ENCODE peak calls at places on chromosomes 16 and 17, in seven cellular contexts. One of them, this sample, is unnamed.

GRCh38 chr16:66026211-66026610 is 340.3 kb upstream of the CDH5 start:
- DNase-seq in cardiac muscle cell: peak
- DNase-seq in mammary epithelial cell: no peak
- DNase-seq in NCI-H1092 treated with DMSO at 0.1 percent for 48 hours: peak
- DNase-seq in nephron progenitor cell: peak
- DNase-seq in A549: peak
- DNase-seq in breast epithelium: no peak
- DNase-seq in this sample: no peak

GRCh38 chr16:50315346-50315997 is 49.1 kb downstream of the ADCY7 start:
- DNase-seq in cardiac muscle cell: no peak
- DNase-seq in mammary epithelial cell: no peak
- DNase-seq in NCI-H1092 treated with DMSO at 0.1 percent for 48 hours: no peak
- DNase-seq in nephron progenitor cell: no peak
- DNase-seq in A549: no peak
- DNase-seq in breast epithelium: peak
- DNase-seq in this sample: no peak

GRCh38 chr16:50742521-50743150 is 750 bp downstream of the CYLD start:
- DNase-seq in cardiac muscle cell: no peak
- DNase-seq in mammary epithelial cell: peak
- DNase-seq in NCI-H1092 treated with DMSO at 0.1 percent for 48 hours: peak
- DNase-seq in nephron progenitor cell: peak
- DNase-seq in A549: no peak
- DNase-seq in breast epithelium: no peak
- DNase-seq in this sample: peak

GRCh38 chr16:935684-936083 is 35.1 kb downstream of the LMF1 start:
- DNase-seq in cardiac muscle cell: no peak
- DNase-seq in mammary epithelial cell: no peak
- DNase-seq in NCI-H1092 treated with DMSO at 0.1 percent for 48 hours: no peak
- DNase-seq in nephron progenitor cell: no peak
- DNase-seq in A549: no peak
- DNase-seq in breast epithelium: no peak
- DNase-seq in this sample: no peak

GRCh38 chr16:27650073-27650701 is 100.2 kb downstream of the KATNIP start:
- DNase-seq in cardiac muscle cell: no peak
- DNase-seq in mammary epithelial cell: peak
- DNase-seq in NCI-H1092 treated with DMSO at 0.1 percent for 48 hours: no peak
- DNase-seq in nephron progenitor cell: no peak
- DNase-seq in A549: no peak
- DNase-seq in breast epithelium: no peak
- DNase-seq in this sample: no peak

GRCh38 chr17:15290605-15291004 is 25.5 kb upstream of the PMP22 start:
- DNase-seq in cardiac muscle cell: no peak
- DNase-seq in mammary epithelial cell: no peak
- DNase-seq in NCI-H1092 treated with DMSO at 0.1 percent for 48 hours: no peak
- DNase-seq in nephron progenitor cell: no peak
- DNase-seq in A549: no peak
- DNase-seq in breast epithelium: no peak
- DNase-seq in this sample: no peak

GRCh38 chr17:5595831-5596230 is 11.5 kb upstream of the NLRP1 start:
- DNase-seq in cardiac muscle cell: no peak
- DNase-seq in mammary epithelial cell: no peak
- DNase-seq in NCI-H1092 treated with DMSO at 0.1 percent for 48 hours: no peak
- DNase-seq in nephron progenitor cell: no peak
- DNase-seq in A549: no peak
- DNase-seq in breast epithelium: no peak
- DNase-seq in this sample: no peak

GRCh38 chr16:23039118-23039517 is 110.1 kb downstream of the USP31 start:
- DNase-seq in cardiac muscle cell: no peak
- DNase-seq in mammary epithelial cell: no peak
- DNase-seq in NCI-H1092 treated with DMSO at 0.1 percent for 48 hours: no peak
- DNase-seq in nephron progenitor cell: no peak
- DNase-seq in A549: no peak
- DNase-seq in breast epithelium: no peak
- DNase-seq in this sample: no peak

GRCh38 chr16:89721644-89722391 is 481 bp downstream of the ZNF276 start:
- DNase-seq in cardiac muscle cell: peak
- DNase-seq in mammary epithelial cell: peak
- DNase-seq in NCI-H1092 treated with DMSO at 0.1 percent for 48 hours: no peak
- DNase-seq in nephron progenitor cell: peak
- DNase-seq in A549: peak
- DNase-seq in breast epithelium: no peak
- DNase-seq in this sample: no peak

GRCh38 chr16:77584205-77584859 is 138.0 kb upstream of the NUDT7 start:
- DNase-seq in cardiac muscle cell: peak
- DNase-seq in mammary epithelial cell: peak
- DNase-seq in NCI-H1092 treated with DMSO at 0.1 percent for 48 hours: peak
- DNase-seq in nephron progenitor cell: peak
- DNase-seq in A549: peak
- DNase-seq in breast epithelium: peak
- DNase-seq in this sample: peak

GRCh38 chr16:67336646-67337045 is 10.0 kb downstream of the LRRC36 start:
- DNase-seq in cardiac muscle cell: no peak
- DNase-seq in mammary epithelial cell: peak
- DNase-seq in NCI-H1092 treated with DMSO at 0.1 percent for 48 hours: no peak
- DNase-seq in nephron progenitor cell: no peak
- DNase-seq in A549: no peak
- DNase-seq in breast epithelium: no peak
- DNase-seq in this sample: no peak

GRCh38 chr16:17295948-17296347 is 174.8 kb downstream of the XYLT1 start:
- DNase-seq in cardiac muscle cell: no peak
- DNase-seq in mammary epithelial cell: no peak
- DNase-seq in NCI-H1092 treated with DMSO at 0.1 percent for 48 hours: no peak
- DNase-seq in nephron progenitor cell: no peak
- DNase-seq in A549: no peak
- DNase-seq in breast epithelium: peak
- DNase-seq in this sample: no peak

GRCh38 chr16:86285938-86286921 is 224.1 kb upstream of the FOXF1 start:
- DNase-seq in cardiac muscle cell: no peak
- DNase-seq in mammary epithelial cell: peak
- DNase-seq in NCI-H1092 treated with DMSO at 0.1 percent for 48 hours: no peak
- DNase-seq in nephron progenitor cell: no peak
- DNase-seq in A549: no peak
- DNase-seq in breast epithelium: no peak
- DNase-seq in this sample: no peak

GRCh38 chr16:67027046-67027445 is 1.9 kb upstream of the CBFB start:
- DNase-seq in cardiac muscle cell: no peak
- DNase-seq in mammary epithelial cell: no peak
- DNase-seq in NCI-H1092 treated with DMSO at 0.1 percent for 48 hours: no peak
- DNase-seq in nephron progenitor cell: no peak
- DNase-seq in A549: no peak
- DNase-seq in breast epithelium: peak
- DNase-seq in this sample: no peak

GRCh38 chr16:46843898-46844642 is 13.1 kb upstream of the C16orf87 start:
- DNase-seq in cardiac muscle cell: no peak
- DNase-seq in mammary epithelial cell: no peak
- DNase-seq in NCI-H1092 treated with DMSO at 0.1 percent for 48 hours: no peak
- DNase-seq in nephron progenitor cell: no peak
- DNase-seq in A549: no peak
- DNase-seq in breast epithelium: no peak
- DNase-seq in this sample: no peak

GRCh38 chr17:66541461-66542182 is 239.2 kb downstream of the PRKCA start:
- DNase-seq in cardiac muscle cell: no peak
- DNase-seq in mammary epithelial cell: peak
- DNase-seq in NCI-H1092 treated with DMSO at 0.1 percent for 48 hours: no peak
- DNase-seq in nephron progenitor cell: no peak
- DNase-seq in A549: no peak
- DNase-seq in breast epithelium: no peak
- DNase-seq in this sample: no peak

GRCh38 chr16:11238272-11239202 is 17.5 kb downstream of the SOCS1 start:
- DNase-seq in cardiac muscle cell: no peak
- DNase-seq in mammary epithelial cell: no peak
- DNase-seq in NCI-H1092 treated with DMSO at 0.1 percent for 48 hours: no peak
- DNase-seq in nephron progenitor cell: no peak
- DNase-seq in A549: no peak
- DNase-seq in breast epithelium: no peak
- DNase-seq in this sample: no peak

GRCh38 chr16:49495596-49496355 is 122.2 kb downstream of the C16orf78 start:
- DNase-seq in cardiac muscle cell: no peak
- DNase-seq in mammary epithelial cell: no peak
- DNase-seq in NCI-H1092 treated with DMSO at 0.1 percent for 48 hours: no peak
- DNase-seq in nephron progenitor cell: no peak
- DNase-seq in A549: no peak
- DNase-seq in breast epithelium: no peak
- DNase-seq in this sample: no peak

GRCh38 chr16:56226187-56226586 is 34.9 kb downstream of the GNAO1 start:
- DNase-seq in cardiac muscle cell: no peak
- DNase-seq in mammary epithelial cell: no peak
- DNase-seq in NCI-H1092 treated with DMSO at 0.1 percent for 48 hours: no peak
- DNase-seq in nephron progenitor cell: no peak
- DNase-seq in A549: no peak
- DNase-seq in breast epithelium: no peak
- DNase-seq in this sample: no peak

GRCh38 chr17:75681289-75681688 is 14.2 kb downstream of the SAP30BP start:
- DNase-seq in cardiac muscle cell: no peak
- DNase-seq in mammary epithelial cell: peak
- DNase-seq in NCI-H1092 treated with DMSO at 0.1 percent for 48 hours: no peak
- DNase-seq in nephron progenitor cell: no peak
- DNase-seq in A549: no peak
- DNase-seq in breast epithelium: no peak
- DNase-seq in this sample: no peak

GRCh38 chr17:13584701-13585080 is 17.0 kb downstream of the HS3ST3A1 start:
- DNase-seq in cardiac muscle cell: no peak
- DNase-seq in mammary epithelial cell: peak
- DNase-seq in NCI-H1092 treated with DMSO at 0.1 percent for 48 hours: no peak
- DNase-seq in nephron progenitor cell: no peak
- DNase-seq in A549: no peak
- DNase-seq in breast epithelium: no peak
- DNase-seq in this sample: no peak

GRCh38 chr17:48259710-48260291 is 152.2 kb downstream of the SNX11 start:
- DNase-seq in cardiac muscle cell: peak
- DNase-seq in mammary epithelial cell: peak
- DNase-seq in NCI-H1092 treated with DMSO at 0.1 percent for 48 hours: peak
- DNase-seq in nephron progenitor cell: no peak
- DNase-seq in A549: peak
- DNase-seq in breast epithelium: no peak
- DNase-seq in this sample: peak

GRCh38 chr17:77608431-77608830 is 350.1 kb upstream of the TNRC6C start:
- DNase-seq in cardiac muscle cell: no peak
- DNase-seq in mammary epithelial cell: no peak
- DNase-seq in NCI-H1092 treated with DMSO at 0.1 percent for 48 hours: no peak
- DNase-seq in nephron progenitor cell: no peak
- DNase-seq in A549: no peak
- DNase-seq in breast epithelium: no peak
- DNase-seq in this sample: no peak

GRCh38 chr17:39450051-39450450 is 1.0 kb downstream of the MED1 start:
- DNase-seq in cardiac muscle cell: no peak
- DNase-seq in mammary epithelial cell: no peak
- DNase-seq in NCI-H1092 treated with DMSO at 0.1 percent for 48 hours: no peak
- DNase-seq in nephron progenitor cell: no peak
- DNase-seq in A549: no peak
- DNase-seq in breast epithelium: no peak
- DNase-seq in this sample: no peak

GRCh38 chr16:25707982-25708583 is 16.3 kb downstream of the HS3ST4 start:
- DNase-seq in cardiac muscle cell: peak
- DNase-seq in mammary epithelial cell: peak
- DNase-seq in NCI-H1092 treated with DMSO at 0.1 percent for 48 hours: no peak
- DNase-seq in nephron progenitor cell: peak
- DNase-seq in A549: peak
- DNase-seq in breast epithelium: no peak
- DNase-seq in this sample: no peak

GRCh38 chr17:3890082-3890892 is 2.6 kb downstream of the CAMKK1 start:
- DNase-seq in cardiac muscle cell: no peak
- DNase-seq in mammary epithelial cell: peak
- DNase-seq in NCI-H1092 treated with DMSO at 0.1 percent for 48 hours: peak
- DNase-seq in nephron progenitor cell: peak
- DNase-seq in A549: peak
- DNase-seq in breast epithelium: peak
- DNase-seq in this sample: no peak

GRCh38 chr17:49525831-49526741 is 31.0 kb downstream of the NGFR start:
- DNase-seq in cardiac muscle cell: no peak
- DNase-seq in mammary epithelial cell: no peak
- DNase-seq in NCI-H1092 treated with DMSO at 0.1 percent for 48 hours: no peak
- DNase-seq in nephron progenitor cell: no peak
- DNase-seq in A549: no peak
- DNase-seq in breast epithelium: no peak
- DNase-seq in this sample: no peak

GRCh38 chr17:39058524-39058923 is 91.3 kb upstream of the FBXO47 start:
- DNase-seq in cardiac muscle cell: no peak
- DNase-seq in mammary epithelial cell: no peak
- DNase-seq in NCI-H1092 treated with DMSO at 0.1 percent for 48 hours: no peak
- DNase-seq in nephron progenitor cell: no peak
- DNase-seq in A549: no peak
- DNase-seq in breast epithelium: no peak
- DNase-seq in this sample: no peak

GRCh38 chr16:14324581-14324980 is 253.5 kb downstream of the MRTFB start:
- DNase-seq in cardiac muscle cell: peak
- DNase-seq in mammary epithelial cell: peak
- DNase-seq in NCI-H1092 treated with DMSO at 0.1 percent for 48 hours: no peak
- DNase-seq in nephron progenitor cell: no peak
- DNase-seq in A549: no peak
- DNase-seq in breast epithelium: no peak
- DNase-seq in this sample: no peak

GRCh38 chr16:57260294-57260929 is 15.4 kb downstream of the ARL2BP start:
- DNase-seq in cardiac muscle cell: no peak
- DNase-seq in mammary epithelial cell: peak
- DNase-seq in NCI-H1092 treated with DMSO at 0.1 percent for 48 hours: no peak
- DNase-seq in nephron progenitor cell: no peak
- DNase-seq in A549: no peak
- DNase-seq in breast epithelium: no peak
- DNase-seq in this sample: peak

This sample was measured in Caco-2.